ENCODE peak calls at places on chromosomes 3 and 15, in five cellular contexts. One of them, this sample, is unnamed.

GRCh38 chr3:30146978-30147377 is 459.4 kb upstream of the TGFBR2 start:
- DNase-seq in suprapubic skin: no peak
- DNase-seq in PC-9: no peak
- DNase-seq in cardiac muscle cell: peak; percentile 59
- DNase-seq in nephron progenitor cell: no peak
- DNase-seq in this sample: no peak

GRCh38 chr15:45941367-45941766 is 306.5 kb downstream of the SQOR start:
- DNase-seq in suprapubic skin: no peak
- DNase-seq in PC-9: no peak
- DNase-seq in cardiac muscle cell: no peak
- DNase-seq in nephron progenitor cell: no peak
- DNase-seq in this sample: no peak

GRCh38 chr15:90883971-90884718 is at the start of gene FES:
- DNase-seq in suprapubic skin: no peak
- DNase-seq in PC-9: no peak
- DNase-seq in cardiac muscle cell: peak; percentile 81
- DNase-seq in nephron progenitor cell: peak; percentile 58
- DNase-seq in this sample: no peak

GRCh38 chr15:23759964-23760363 is 72.9 kb upstream of the NDN start:
- DNase-seq in suprapubic skin: no peak
- DNase-seq in PC-9: no peak
- DNase-seq in cardiac muscle cell: no peak
- DNase-seq in nephron progenitor cell: no peak
- DNase-seq in this sample: no peak

GRCh38 chr3:14608298-14608697 is 43.3 kb upstream of the CCDC174 start:
- DNase-seq in suprapubic skin: no peak
- DNase-seq in PC-9: no peak
- DNase-seq in cardiac muscle cell: no peak
- DNase-seq in nephron progenitor cell: no peak
- DNase-seq in this sample: no peak

GRCh38 chr3:71591106-71591505 is 7.6 kb upstream of the FOXP1 start:
- DNase-seq in suprapubic skin: no peak
- DNase-seq in PC-9: no peak
- DNase-seq in cardiac muscle cell: no peak
- DNase-seq in nephron progenitor cell: no peak
- DNase-seq in this sample: no peak

GRCh38 chr3:175041369-175041768 is 182.2 kb downstream of the NAALADL2 start:
- DNase-seq in suprapubic skin: no peak
- DNase-seq in PC-9: no peak
- DNase-seq in cardiac muscle cell: no peak
- DNase-seq in nephron progenitor cell: no peak
- DNase-seq in this sample: no peak

GRCh38 chr3:18134386-18135082 is 290.6 kb downstream of the SATB1 start:
- DNase-seq in suprapubic skin: no peak
- DNase-seq in PC-9: peak; percentile 18
- DNase-seq in cardiac muscle cell: peak; percentile 68
- DNase-seq in nephron progenitor cell: no peak
- DNase-seq in this sample: no peak

GRCh38 chr15:98395974-98396627 is 252.2 kb upstream of the IGF1R start:
- DNase-seq in suprapubic skin: no peak
- DNase-seq in PC-9: no peak
- DNase-seq in cardiac muscle cell: no peak
- DNase-seq in nephron progenitor cell: no peak
- DNase-seq in this sample: no peak

GRCh38 chr3:42590989-42591756 is 513 bp downstream of the SS18L2 start:
- DNase-seq in suprapubic skin: no peak
- DNase-seq in PC-9: no peak
- DNase-seq in cardiac muscle cell: no peak
- DNase-seq in nephron progenitor cell: peak; percentile 35
- DNase-seq in this sample: no peak

GRCh38 chr3:101501783-101502182 is 11.2 kb downstream of the SENP7 start:
- DNase-seq in suprapubic skin: no peak
- DNase-seq in PC-9: no peak
- DNase-seq in cardiac muscle cell: no peak
- DNase-seq in nephron progenitor cell: no peak
- DNase-seq in this sample: no peak

GRCh38 chr3:159186581-159186980 is 384.7 kb downstream of the MFSD1 start:
- DNase-seq in suprapubic skin: no peak
- DNase-seq in PC-9: no peak
- DNase-seq in cardiac muscle cell: no peak
- DNase-seq in nephron progenitor cell: no peak
- DNase-seq in this sample: no peak

GRCh38 chr15:99207672-99208071 is 41.7 kb downstream of the TTC23 start:
- DNase-seq in suprapubic skin: no peak
- DNase-seq in PC-9: no peak
- DNase-seq in cardiac muscle cell: no peak
- DNase-seq in nephron progenitor cell: no peak
- DNase-seq in this sample: no peak

GRCh38 chr3:38297947-38298711 is 16.0 kb downstream of the SLC22A14 start:
- DNase-seq in suprapubic skin: no peak
- DNase-seq in PC-9: no peak
- DNase-seq in cardiac muscle cell: peak; percentile 5
- DNase-seq in nephron progenitor cell: no peak
- DNase-seq in this sample: peak; percentile 44
- TF ChIP-seq CTCF in suprapubic skin: no peak
- TF ChIP-seq CTCF in PC-9: peak; percentile 65
- TF ChIP-seq CTCF in cardiac muscle cell: peak; percentile 21
- TF ChIP-seq CTCF in nephron progenitor cell: peak; percentile 25
- TF ChIP-seq CTCF in this sample: peak; percentile 55

DNA sequence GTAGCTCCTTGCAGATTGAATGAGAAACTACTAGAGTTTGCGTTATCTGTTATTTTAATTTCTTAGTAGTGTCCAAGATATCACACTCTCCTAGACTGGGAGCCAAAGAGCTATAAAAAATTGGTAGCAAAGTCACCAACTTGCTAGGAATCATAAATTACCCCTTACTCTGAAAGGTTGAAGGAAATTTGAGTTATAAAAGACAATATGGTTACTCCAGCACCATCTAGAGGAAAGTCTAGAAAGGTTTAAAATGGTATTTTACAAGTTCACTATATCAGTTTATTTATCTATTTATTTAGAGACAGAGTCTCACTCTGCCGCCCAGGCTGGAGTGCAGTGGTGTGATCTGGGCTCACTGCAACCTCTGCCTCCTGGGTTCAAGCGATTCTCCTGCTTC is 121.6 kb downstream of the RBPMS2 start:
- DNase-seq in suprapubic skin: no peak
- DNase-seq in PC-9: no peak
- DNase-seq in cardiac muscle cell: peak; percentile 49
- DNase-seq in nephron progenitor cell: no peak
- DNase-seq in this sample: no peak
- TF ChIP-seq CTCF in suprapubic skin: no peak
- TF ChIP-seq CTCF in PC-9: peak; percentile 46
- TF ChIP-seq CTCF in cardiac muscle cell: peak; percentile 34
- TF ChIP-seq CTCF in nephron progenitor cell: no peak
- TF ChIP-seq CTCF in this sample: peak; percentile 64

GRCh38 chr15:48880070-48880634 is 2.2 kb downstream of the EID1 start:
- DNase-seq in suprapubic skin: no peak
- DNase-seq in PC-9: no peak
- DNase-seq in cardiac muscle cell: no peak
- DNase-seq in nephron progenitor cell: no peak
- DNase-seq in this sample: no peak

GRCh38 chr15:48876057-48876456 is 1.9 kb upstream of the EID1 start:
- DNase-seq in suprapubic skin: no peak
- DNase-seq in PC-9: no peak
- DNase-seq in cardiac muscle cell: no peak
- DNase-seq in nephron progenitor cell: no peak
- DNase-seq in this sample: no peak

GRCh38 chr15:48872632-48873031 is 5.3 kb upstream of the EID1 start:
- DNase-seq in suprapubic skin: no peak
- DNase-seq in PC-9: no peak
- DNase-seq in cardiac muscle cell: no peak
- DNase-seq in nephron progenitor cell: no peak
- DNase-seq in this sample: no peak

GRCh38 chr15:48875241-48875640 is 2.7 kb upstream of the EID1 start:
- DNase-seq in suprapubic skin: no peak
- DNase-seq in PC-9: no peak
- DNase-seq in cardiac muscle cell: no peak
- DNase-seq in nephron progenitor cell: no peak
- DNase-seq in this sample: no peak

GRCh38 chr15:48877630-48878595 is at the start of gene EID1:
- DNase-seq in suprapubic skin: peak; percentile 94
- DNase-seq in PC-9: peak; percentile 91
- DNase-seq in cardiac muscle cell: peak; percentile 98
- DNase-seq in nephron progenitor cell: peak; percentile 91
- DNase-seq in this sample: peak; percentile 97
- TF ChIP-seq CTCF in suprapubic skin: no peak
- TF ChIP-seq CTCF in PC-9: no peak
- TF ChIP-seq CTCF in cardiac muscle cell: no peak
- TF ChIP-seq CTCF in nephron progenitor cell: no peak
- TF ChIP-seq CTCF in this sample: no peak

DNA sequence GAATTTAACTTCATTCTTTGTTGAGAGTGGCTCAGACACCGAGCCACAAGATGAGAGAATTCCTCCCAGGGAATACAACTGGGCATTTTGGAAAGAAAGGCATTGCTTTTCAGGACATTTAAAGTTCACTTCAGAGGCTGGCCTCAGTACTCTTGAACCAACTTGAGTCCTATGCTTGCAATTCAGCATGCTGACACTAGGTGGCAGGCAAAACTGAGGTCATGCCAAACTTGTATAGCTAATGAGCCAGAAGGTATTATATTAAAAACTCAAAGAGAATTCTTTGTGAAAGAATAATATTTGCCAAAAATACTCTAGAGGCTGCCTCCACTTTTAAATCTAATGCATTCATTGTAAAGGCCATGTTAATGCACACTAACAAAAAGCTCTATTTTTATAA is 104.7 kb downstream of the RARB start:
- DNase-seq in suprapubic skin: no peak
- DNase-seq in PC-9: no peak
- DNase-seq in cardiac muscle cell: no peak
- DNase-seq in nephron progenitor cell: peak; percentile 12
- DNase-seq in this sample: no peak
- TF ChIP-seq CTCF in suprapubic skin: no peak
- TF ChIP-seq CTCF in PC-9: peak; percentile 77
- TF ChIP-seq CTCF in cardiac muscle cell: peak; percentile 67
- TF ChIP-seq CTCF in nephron progenitor cell: peak; percentile 30
- TF ChIP-seq CTCF in this sample: peak; percentile 60

GRCh38 chr15:29090617-29091466 is 178.8 kb downstream of the NSMCE3 start:
- DNase-seq in suprapubic skin: no peak
- DNase-seq in PC-9: peak; percentile 5
- DNase-seq in cardiac muscle cell: peak; percentile 39
- DNase-seq in nephron progenitor cell: peak; percentile 46
- DNase-seq in this sample: no peak
- TF ChIP-seq CTCF in suprapubic skin: no peak
- TF ChIP-seq CTCF in PC-9: peak; percentile 68
- TF ChIP-seq CTCF in cardiac muscle cell: peak; percentile 93
- TF ChIP-seq CTCF in nephron progenitor cell: peak; percentile 74
- TF ChIP-seq CTCF in this sample: peak; percentile 84

DNA sequence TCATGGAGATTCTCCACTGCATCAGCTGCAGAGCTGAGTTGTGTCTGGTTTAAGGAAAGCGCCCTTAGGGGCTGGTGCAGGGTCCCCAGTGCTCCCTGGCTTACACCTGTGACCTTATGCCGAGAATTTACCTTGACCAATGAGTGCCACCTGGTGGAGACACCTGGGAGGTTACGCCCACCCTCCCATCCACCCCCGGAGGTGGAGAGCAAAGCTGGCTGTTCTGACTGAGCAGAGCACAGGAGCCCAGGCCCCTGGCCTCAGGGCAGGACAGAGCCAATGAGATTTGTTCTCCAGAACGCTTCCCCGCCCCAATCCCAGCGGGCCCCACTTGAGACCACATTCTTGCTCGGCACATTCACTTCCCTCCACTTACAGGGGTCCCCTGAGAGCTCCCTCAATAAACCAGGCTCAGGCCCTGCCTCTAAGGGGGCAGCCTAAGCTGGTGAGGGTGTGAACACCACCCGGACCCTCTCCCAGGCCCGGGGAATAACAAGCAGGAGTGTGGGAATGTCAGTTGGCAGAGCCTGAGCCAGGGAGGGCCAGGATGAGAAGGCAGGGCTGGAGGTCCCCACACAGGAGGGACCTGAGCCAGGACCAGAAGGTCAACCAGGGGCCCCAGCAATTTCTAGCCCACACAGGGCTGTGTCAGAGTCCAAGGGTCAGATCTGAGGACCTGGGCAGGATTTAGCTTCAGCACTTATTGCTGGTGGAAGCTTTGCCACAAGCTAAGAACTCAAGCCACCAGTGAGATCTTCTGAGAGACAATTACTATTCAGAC is 117.1 kb downstream of the TPRA1 start:
- DNase-seq in suprapubic skin: no peak
- DNase-seq in PC-9: peak; percentile 58
- DNase-seq in cardiac muscle cell: no peak
- DNase-seq in nephron progenitor cell: peak; percentile 47
- DNase-seq in this sample: no peak
- TF ChIP-seq CTCF in suprapubic skin: no peak
- TF ChIP-seq CTCF in PC-9: peak; percentile 58
- TF ChIP-seq CTCF in cardiac muscle cell: peak; percentile 14
- TF ChIP-seq CTCF in nephron progenitor cell: peak; percentile 40
- TF ChIP-seq CTCF in this sample: no peak

DNA sequence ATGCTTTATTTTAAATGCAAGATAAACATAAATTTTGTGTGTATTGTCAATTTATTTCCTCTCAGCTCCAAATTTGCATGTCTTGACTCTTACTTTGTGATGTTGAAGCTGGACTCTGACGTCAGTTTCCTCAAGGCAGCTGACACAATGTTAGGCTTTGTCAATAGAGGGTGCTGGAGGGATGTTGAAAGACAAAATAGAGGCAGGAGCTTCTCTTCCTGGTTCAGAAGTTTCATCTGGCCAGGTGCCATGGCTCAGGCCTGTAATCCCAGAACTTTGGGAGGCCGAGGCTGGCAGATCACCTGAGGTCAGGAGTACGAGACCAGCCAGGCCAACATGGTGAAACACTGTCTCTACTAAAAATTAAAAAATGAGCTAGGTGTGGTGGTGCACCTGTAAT is 408.6 kb downstream of the GBE1 start:
- DNase-seq in suprapubic skin: no peak
- DNase-seq in PC-9: peak; percentile 2
- DNase-seq in cardiac muscle cell: peak; percentile 56
- DNase-seq in nephron progenitor cell: no peak
- DNase-seq in this sample: no peak
- TF ChIP-seq CTCF in suprapubic skin: no peak
- TF ChIP-seq CTCF in PC-9: no peak
- TF ChIP-seq CTCF in cardiac muscle cell: peak; percentile 24
- TF ChIP-seq CTCF in nephron progenitor cell: no peak
- TF ChIP-seq CTCF in this sample: peak; percentile 18

GRCh38 chr3:87199621-87200020 is 27.5 kb upstream of the CHMP2B start:
- DNase-seq in suprapubic skin: no peak
- DNase-seq in PC-9: no peak
- DNase-seq in cardiac muscle cell: no peak
- DNase-seq in nephron progenitor cell: no peak
- DNase-seq in this sample: no peak
- TF ChIP-seq CTCF in suprapubic skin: no peak
- TF ChIP-seq CTCF in PC-9: no peak
- TF ChIP-seq CTCF in cardiac muscle cell: no peak
- TF ChIP-seq CTCF in nephron progenitor cell: no peak
- TF ChIP-seq CTCF in this sample: no peak

DNA sequence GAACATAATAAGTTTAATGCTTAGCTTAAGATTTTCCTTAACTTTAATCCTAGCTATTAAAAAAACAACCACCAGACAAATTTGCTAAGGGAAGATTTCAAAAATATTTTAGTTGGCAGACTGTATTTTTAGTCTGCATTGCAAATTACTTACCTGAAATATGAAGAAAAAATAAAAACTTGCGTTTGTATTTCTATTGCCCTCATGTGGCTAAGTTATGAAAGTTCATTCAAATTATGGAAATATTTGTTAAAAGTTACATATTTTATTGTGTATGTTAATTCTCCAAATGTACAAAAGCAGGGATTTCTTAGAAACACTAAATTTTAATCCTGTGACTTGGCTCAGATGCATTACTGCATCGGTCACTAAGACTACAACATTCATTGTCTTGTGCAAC is 15.0 kb downstream of the GTF2A2 start:
- DNase-seq in suprapubic skin: no peak
- DNase-seq in PC-9: no peak
- DNase-seq in cardiac muscle cell: peak; percentile 5
- DNase-seq in nephron progenitor cell: no peak
- DNase-seq in this sample: no peak
- TF ChIP-seq CTCF in suprapubic skin: no peak
- TF ChIP-seq CTCF in PC-9: peak; percentile 56
- TF ChIP-seq CTCF in cardiac muscle cell: peak; percentile 13
- TF ChIP-seq CTCF in nephron progenitor cell: no peak
- TF ChIP-seq CTCF in this sample: peak; percentile 40

This sample was measured in osteocyte.